ENCODE peak calls at places on chromosomes 7 and 10, in six cellular contexts. Z is SK-N-SH, Q is HCT116, U is K562, A is HepG2, S is H1. T is an unnamed sample.

GRCh38 chr7:913736-914520 is 37.6 kb downstream of the GET4 start:
- DNase-seq in Q (no peak), U (no peak), A (no peak), Z (no peak), S (no peak), T (no peak)

GRCh38 chr7:18895456-18895855 is 222.0 kb downstream of the TWIST1 start:
- DNase-seq in S (no peak), U (no peak), A (no peak), Q (peak), Z (no peak), T (no peak)

GRCh38 chr7:38870147-38870546 is 38.8 kb downstream of the VPS41 start:
- DNase-seq in S (no peak), A (no peak), Q (no peak), U (no peak), Z (no peak), T (no peak)

GRCh38 chr7:32293833-32294232 is 196.3 kb downstream of the LSM5 start:
- DNase-seq in S (no peak), Z (no peak), U (no peak), Q (no peak), A (no peak), T (no peak)

GRCh38 chr7:20450473-20450872 is 119.8 kb downstream of the ITGB8 start:
- DNase-seq in U (no peak), Q (no peak), A (no peak), Z (no peak), S (no peak), T (no peak)

GRCh38 chr10:109427421-109427820 is 495.9 kb downstream of the XPNPEP1 start:
- DNase-seq in Q (no peak), U (no peak), S (no peak), Z (no peak), A (no peak), T (no peak)

GRCh38 chr10:76036410-76036940 is 605.1 kb downstream of the LRMDA start:
- DNase-seq in U (peak), Q (peak), A (no peak), S (peak), Z (peak), T (peak)

GRCh38 chr7:140060243-140060630 is 2.5 kb downstream of the PARP12 start:
- DNase-seq in A (no peak), Z (no peak), Q (no peak), U (no peak), S (no peak), T (no peak)

GRCh38 chr7:44565097-44565794 is 8.5 kb downstream of the DDX56 start:
- DNase-seq in S (peak), A (peak), U (peak), Z (peak), Q (no peak), T (peak)

GRCh38 chr10:115093286-115093775 is at the start of gene ATRNL1:
- DNase-seq in U (peak), Z (peak), S (no peak), Q (no peak), A (no peak), T (peak)

GRCh38 chr7:25895792-25896171 is 256.2 kb upstream of the NFE2L3 start:
- DNase-seq in U (no peak), Q (no peak), Z (no peak), A (no peak), S (no peak), T (no peak)

GRCh38 chr10:93701903-93702277 is 502 bp downstream of the FRA10AC1 start:
- DNase-seq in S (no peak), U (peak), Q (no peak), Z (peak), A (peak), T (no peak)

GRCh38 chr10:21372651-21373410 is 152.7 kb downstream of the SKIDA1 start:
- DNase-seq in A (no peak), S (no peak), U (no peak), Q (peak), Z (peak), T (peak)

GRCh38 chr10:119770928-119771327 is 45.1 kb downstream of the INPP5F start:
- DNase-seq in U (no peak), S (no peak), A (no peak), Q (no peak), Z (no peak), T (no peak)

GRCh38 chr7:152330827-152331226 is 105.0 kb downstream of the KMT2C start:
- DNase-seq in Q (no peak), S (no peak), A (no peak), U (no peak), Z (no peak), T (no peak)

GRCh38 chr7:47080816-47081215 is 501.1 kb downstream of the TNS3 start:
- DNase-seq in U (no peak), S (no peak), A (no peak), Q (no peak), Z (no peak), T (no peak)

GRCh38 chr10:126628746-126629145 is 41.7 kb downstream of the C10orf90 start:
- DNase-seq in Z (no peak), S (no peak), U (no peak), A (no peak), Q (no peak), T (no peak)

GRCh38 chr10:48496105-48496830 is 108.6 kb downstream of the ARHGAP22 start:
- DNase-seq in Z (no peak), Q (no peak), S (no peak), A (no peak), U (no peak), T (no peak)

GRCh38 chr7:88083883-88084282 is 136.0 kb downstream of the SRI start:
- DNase-seq in Q (no peak), Z (peak), U (no peak), S (no peak), A (no peak), T (no peak)

GRCh38 chr10:127904931-127905622 is 1.8 kb upstream of the PTPRE start:
- DNase-seq in Z (no peak), U (no peak), Q (no peak), S (no peak), A (no peak), T (no peak)

GRCh38 chr10:91343010-91343409 is 67.1 kb upstream of the HECTD2 start:
- DNase-seq in Z (no peak), A (no peak), Q (no peak), U (no peak), S (no peak), T (no peak)

GRCh38 chr10:125041856-125042506 is 100.1 kb downstream of the ZRANB1 start:
- DNase-seq in A (no peak), S (no peak), U (peak), Z (no peak), Q (no peak), T (no peak)

GRCh38 chr10:30804478-30805055 is 175.0 kb upstream of the LYZL2 start:
- DNase-seq in U (no peak), Q (no peak), Z (no peak), A (no peak), S (no peak), T (no peak)

GRCh38 chr7:47488205-47488968 is 93.5 kb downstream of the TNS3 start:
- DNase-seq in Z (no peak), A (no peak), Q (no peak), U (no peak), S (no peak), T (no peak)

GRCh38 chr10:58773351-58773750 is 260.7 kb downstream of the BICC1 start:
- DNase-seq in U (no peak), Z (no peak), S (no peak), A (no peak), Q (no peak), T (no peak)

GRCh38 chr7:24728503-24729364 is 28.5 kb downstream of the GSDME start:
- DNase-seq in S (no peak), Q (no peak), A (no peak), U (no peak), Z (no peak), T (no peak)

DNA sequence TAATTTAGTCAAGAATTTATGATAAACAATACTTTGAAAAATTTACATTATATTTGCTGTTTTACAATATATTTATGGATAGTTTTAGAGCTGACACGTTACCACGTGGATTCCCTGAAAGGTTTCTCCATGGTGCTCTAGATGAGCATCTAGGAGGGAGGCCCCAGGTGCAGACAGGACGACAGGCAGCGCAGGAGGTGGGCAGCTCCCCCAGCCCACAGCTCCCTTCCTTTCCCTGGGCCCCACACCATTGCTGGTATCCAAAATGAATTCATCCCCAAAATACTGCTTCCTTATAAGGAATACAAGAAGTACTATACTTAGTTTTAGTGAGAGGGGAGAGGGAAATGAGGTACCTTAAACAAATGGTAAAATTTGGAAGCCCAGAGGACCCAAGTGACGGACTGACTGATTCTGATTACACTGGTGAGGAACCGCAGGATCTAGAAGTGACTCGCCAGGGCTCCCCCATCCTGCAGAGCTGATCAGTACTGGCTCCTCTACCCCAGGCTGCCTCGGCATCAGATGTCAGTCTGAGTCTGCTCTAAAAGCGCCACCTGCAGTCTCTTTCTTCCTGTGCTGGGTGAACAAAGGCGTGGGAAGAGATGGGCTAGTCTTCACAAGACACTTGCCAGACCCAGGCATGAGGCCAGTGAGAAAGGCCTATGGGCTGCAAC is 89.2 kb downstream of the DLG5 start:
- DNase-seq in A (no peak), S (no peak), Q (no peak), U (peak), Z (peak), T (no peak)
- TF ChIP-seq JUND in A (no peak), S (no peak), Q (no peak), U (no peak), Z (no peak), T (no peak)

GRCh38 chr7:151238190-151238810 is 6.0 kb downstream of the CHPF2 start:
- DNase-seq in Q (no peak), S (no peak), A (no peak), U (no peak), Z (peak), T (no peak)

GRCh38 chr7:151240942-151241754 is 7.3 kb downstream of the SMARCD3 start:
- DNase-seq in U (no peak), A (no peak), Z (no peak), Q (no peak), S (no peak), T (no peak)

GRCh38 chr7:151240536-151240935 is 8.0 kb downstream of the SMARCD3 start:
- DNase-seq in Z (peak), S (no peak), U (no peak), A (no peak), Q (no peak), T (no peak)

GRCh38 chr7:151238924-151239836 is 6.9 kb downstream of the CHPF2 start:
- DNase-seq in Z (no peak), A (no peak), U (no peak), Q (no peak), S (no peak), T (no peak)

DNA sequence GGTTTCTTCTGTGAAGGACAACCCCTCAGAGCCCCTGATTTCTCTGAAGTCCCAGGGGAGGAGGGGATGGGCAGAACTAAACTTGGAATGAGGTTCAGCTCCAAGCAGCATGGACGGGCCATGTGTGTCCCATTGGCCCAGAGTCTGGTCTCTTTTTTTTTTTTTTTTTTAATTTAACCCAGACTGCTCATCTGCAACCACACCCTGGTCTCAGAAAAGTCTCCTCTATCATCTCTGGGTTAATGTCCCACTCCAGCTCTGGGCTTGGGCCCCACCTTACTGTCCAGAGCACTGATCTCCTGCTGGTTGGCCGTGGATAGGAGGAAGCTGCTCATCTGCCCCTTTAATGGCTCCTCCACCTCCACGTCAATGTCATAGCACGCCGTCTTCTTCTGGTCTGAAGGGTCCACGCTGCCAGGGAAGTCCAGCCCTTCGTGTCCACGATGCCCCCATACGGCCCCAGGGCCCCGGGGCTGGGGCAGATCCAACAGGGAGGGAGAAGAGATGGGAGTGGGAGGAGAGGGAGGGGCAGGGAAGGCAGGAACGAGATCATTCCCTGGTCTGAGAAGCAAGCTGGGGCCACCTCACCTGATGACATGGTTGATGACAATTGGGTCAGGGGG is 7.7 kb downstream of the CHPF2 start:
- DNase-seq in U (no peak), Z (peak), A (no peak), Q (no peak), S (no peak), T (no peak)
- TF ChIP-seq JUND in U (no peak), Z (no peak), A (no peak), Q (no peak), S (no peak), T (no peak)

GRCh38 chr7:132247995-132248618 is 328.2 kb downstream of the PLXNA4 start:
- DNase-seq in Q (no peak), S (no peak), Z (no peak), A (no peak), U (no peak), T (no peak)
- TF ChIP-seq JUND in Q (no peak), S (no peak), Z (no peak), A (no peak), U (no peak), T (no peak)

DNA sequence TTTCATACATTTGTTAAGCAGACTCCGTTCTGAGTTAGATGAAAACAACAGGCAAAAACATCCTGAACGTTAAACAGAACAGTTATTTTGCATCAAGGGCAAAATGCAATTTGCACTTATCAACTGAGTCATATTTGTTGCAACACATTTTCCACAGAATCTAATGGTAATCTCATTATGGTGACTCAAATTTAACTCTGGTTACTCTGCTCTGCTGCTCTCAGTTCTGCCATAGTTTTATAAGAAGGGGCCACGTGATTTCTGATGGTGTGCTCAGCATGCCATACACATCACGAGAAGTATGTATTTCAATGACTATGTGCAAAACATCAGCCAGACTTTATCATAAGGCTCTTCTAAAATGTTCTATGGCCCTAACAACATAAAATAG is 148.8 kb downstream of the CHCHD3 start:
- DNase-seq in U (no peak), S (no peak), Z (no peak), A (no peak), Q (no peak), T (no peak)
- TF ChIP-seq JUND in U (no peak), S (no peak), Z (no peak), A (no peak), Q (no peak), T (no peak)

GRCh38 chr7:117216010-117216409 is 106.8 kb downstream of the WNT2 start:
- DNase-seq in S (no peak), Z (no peak), A (no peak), U (no peak), Q (no peak), T (no peak)

GRCh38 chr7:117217636-117218035 is 105.2 kb downstream of the WNT2 start:
- DNase-seq in A (no peak), Z (no peak), U (no peak), Q (no peak), S (no peak), T (no peak)

GRCh38 chr7:117218700-117219099 is 104.2 kb downstream of the WNT2 start:
- DNase-seq in Q (no peak), U (no peak), A (no peak), S (no peak), Z (no peak), T (no peak)

GRCh38 chr7:117217121-117217520 is 105.7 kb downstream of the WNT2 start:
- DNase-seq in A (no peak), Q (no peak), S (no peak), Z (no peak), U (no peak), T (no peak)

GRCh38 chr7:117216436-117217069 is 106.3 kb downstream of the WNT2 start:
- DNase-seq in Z (no peak), S (no peak), U (no peak), A (no peak), Q (no peak), T (no peak)
- TF ChIP-seq JUND in Z (no peak), S (no peak), U (no peak), A (no peak), Q (no peak), T (no peak)

DNA sequence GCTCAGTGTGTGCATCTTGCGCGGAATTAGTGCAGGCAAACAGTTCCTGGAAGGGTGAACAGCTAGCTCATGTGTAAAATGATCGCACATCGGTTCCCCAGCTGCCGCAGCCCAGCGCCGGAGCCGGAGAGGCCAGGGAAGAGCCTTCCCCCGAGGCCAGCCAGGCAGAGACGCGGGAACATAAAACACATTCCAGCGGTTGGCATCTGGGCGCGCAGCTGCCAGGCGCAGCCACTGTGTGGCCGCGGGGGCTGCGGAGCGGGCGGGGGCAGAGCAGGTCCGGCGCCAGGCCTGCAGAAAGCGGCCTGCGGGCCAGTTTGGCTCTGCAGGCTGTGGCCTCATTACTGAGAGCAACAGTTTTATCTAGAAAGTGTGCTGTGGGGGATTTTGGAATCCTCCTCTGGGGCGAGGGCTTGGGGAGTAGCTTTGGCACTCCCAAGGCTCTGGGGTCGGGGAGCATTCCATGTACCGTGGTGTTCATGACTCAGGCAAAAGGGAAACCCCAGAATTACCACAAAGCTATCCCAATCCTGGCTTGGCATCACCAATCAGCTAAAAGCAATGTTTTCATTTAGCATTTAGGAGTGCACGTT is 74.3 kb downstream of the SAMD9 start:
- DNase-seq in Z (peak), S (no peak), U (no peak), Q (peak), A (no peak), T (no peak)
- TF ChIP-seq JUND in Z (no peak), S (no peak), U (no peak), Q (no peak), A (no peak), T (no peak)

GRCh38 chr10:61263561-61263960 is 189.6 kb downstream of the TMEM26 start:
- DNase-seq in S (no peak), A (no peak), U (no peak), Z (no peak), Q (no peak), T (no peak)

GRCh38 chr10:61262486-61263261 is 190.5 kb downstream of the TMEM26 start:
- DNase-seq in A (no peak), S (no peak), Q (no peak), Z (no peak), U (no peak), T (no peak)

GRCh38 chr10:61257956-61258496 is 195.2 kb downstream of the TMEM26 start:
- DNase-seq in A (no peak), U (no peak), Q (no peak), S (no peak), Z (no peak), T (no peak)
- TF ChIP-seq JUND in A (no peak), U (no peak), Q (no peak), S (no peak), Z (no peak), T (no peak)

DNA sequence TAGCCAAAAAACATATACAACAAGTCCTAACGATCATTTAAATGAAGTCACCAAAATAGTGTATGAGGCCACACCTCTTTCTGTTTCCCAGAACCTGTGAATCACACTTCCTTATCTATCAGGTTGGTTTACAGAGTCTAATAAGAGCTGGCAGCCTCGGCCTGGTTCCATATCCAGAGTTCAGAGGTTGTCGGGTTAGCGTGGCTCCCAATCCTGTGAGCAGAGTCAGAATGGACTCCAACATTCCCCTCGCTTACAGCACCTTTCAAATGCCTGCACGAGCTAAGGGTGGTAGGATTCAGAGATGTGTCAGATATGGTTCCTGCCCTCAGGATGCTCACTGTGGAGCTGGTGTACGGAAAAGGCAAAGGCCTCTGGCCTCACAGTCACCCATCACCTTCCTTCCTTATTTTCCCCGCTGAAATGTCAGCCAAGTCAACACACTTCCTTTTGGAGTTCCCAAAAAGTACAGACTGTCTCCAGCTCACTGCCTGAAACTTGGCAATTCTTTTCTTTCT is 6.0 kb downstream of the IL15RA start:
- DNase-seq in Q (no peak), S (no peak), A (no peak), Z (no peak), U (peak), T (no peak)
- TF ChIP-seq JUND in Q (no peak), S (no peak), A (no peak), Z (no peak), U (peak), T (no peak)